ENCODE peak calls at places on chromosomes 6 and 20, in five cellular contexts. One of them, this sample, is unnamed.

GRCh38 chr6:44538131-44538835 is 150.8 kb downstream of the CDC5L start:
- DNase-seq in DMS153: no peak
- DNase-seq in foreskin fibroblast: no peak
- DNase-seq in stimulated activated CD8-positive, alpha-beta memory T cell treated with anti-CD3 and anti-CD28 coated beads, Interleukin-15, amount 100 ng/mL, for 1 hour: no peak
- DNase-seq in right lobe of liver: no peak
- DNase-seq in this sample: no peak

GRCh38 chr6:85460154-85460950 is 10.5 kb downstream of the NT5E start:
- DNase-seq in DMS153: no peak
- DNase-seq in foreskin fibroblast: no peak
- DNase-seq in stimulated activated CD8-positive, alpha-beta memory T cell treated with anti-CD3 and anti-CD28 coated beads, Interleukin-15, amount 100 ng/mL, for 1 hour: no peak
- DNase-seq in right lobe of liver: no peak
- DNase-seq in this sample: no peak

GRCh38 chr6:108738684-108739406 is 109.4 kb upstream of the ARMC2 start:
- DNase-seq in DMS153: no peak
- DNase-seq in foreskin fibroblast: no peak
- DNase-seq in stimulated activated CD8-positive, alpha-beta memory T cell treated with anti-CD3 and anti-CD28 coated beads, Interleukin-15, amount 100 ng/mL, for 1 hour: no peak
- DNase-seq in right lobe of liver: no peak
- DNase-seq in this sample: no peak

GRCh38 chr6:126388235-126388634 is 48.3 kb downstream of the CENPW start:
- DNase-seq in DMS153: no peak
- DNase-seq in foreskin fibroblast: peak
- DNase-seq in stimulated activated CD8-positive, alpha-beta memory T cell treated with anti-CD3 and anti-CD28 coated beads, Interleukin-15, amount 100 ng/mL, for 1 hour: no peak
- DNase-seq in right lobe of liver: no peak
- DNase-seq in this sample: peak

GRCh38 chr20:33589059-33589458 is 73.1 kb upstream of the C20orf144 start:
- DNase-seq in DMS153: no peak
- DNase-seq in foreskin fibroblast: no peak
- DNase-seq in stimulated activated CD8-positive, alpha-beta memory T cell treated with anti-CD3 and anti-CD28 coated beads, Interleukin-15, amount 100 ng/mL, for 1 hour: no peak
- DNase-seq in right lobe of liver: no peak
- DNase-seq in this sample: no peak

GRCh38 chr6:38522322-38522721 is 117.4 kb downstream of the BTBD9 start:
- DNase-seq in DMS153: no peak
- DNase-seq in foreskin fibroblast: peak
- DNase-seq in stimulated activated CD8-positive, alpha-beta memory T cell treated with anti-CD3 and anti-CD28 coated beads, Interleukin-15, amount 100 ng/mL, for 1 hour: no peak
- DNase-seq in right lobe of liver: no peak
- DNase-seq in this sample: peak

GRCh38 chr6:54579011-54579410 is 267.6 kb upstream of the FAM83B start:
- DNase-seq in DMS153: no peak
- DNase-seq in foreskin fibroblast: peak
- DNase-seq in stimulated activated CD8-positive, alpha-beta memory T cell treated with anti-CD3 and anti-CD28 coated beads, Interleukin-15, amount 100 ng/mL, for 1 hour: no peak
- DNase-seq in right lobe of liver: no peak
- DNase-seq in this sample: no peak

GRCh38 chr20:56454754-56455153 is 13.7 kb upstream of the RTF2 start:
- DNase-seq in DMS153: no peak
- DNase-seq in foreskin fibroblast: no peak
- DNase-seq in stimulated activated CD8-positive, alpha-beta memory T cell treated with anti-CD3 and anti-CD28 coated beads, Interleukin-15, amount 100 ng/mL, for 1 hour: no peak
- DNase-seq in right lobe of liver: no peak
- DNase-seq in this sample: no peak

GRCh38 chr6:87155920-87156600 is 695 bp downstream of the ZNF292 start:
- DNase-seq in DMS153: no peak
- DNase-seq in foreskin fibroblast: peak
- DNase-seq in stimulated activated CD8-positive, alpha-beta memory T cell treated with anti-CD3 and anti-CD28 coated beads, Interleukin-15, amount 100 ng/mL, for 1 hour: peak
- DNase-seq in right lobe of liver: peak
- DNase-seq in this sample: no peak

GRCh38 chr20:17810847-17811604 is 111.3 kb downstream of the BANF2 start:
- DNase-seq in DMS153: no peak
- DNase-seq in foreskin fibroblast: peak
- DNase-seq in stimulated activated CD8-positive, alpha-beta memory T cell treated with anti-CD3 and anti-CD28 coated beads, Interleukin-15, amount 100 ng/mL, for 1 hour: no peak
- DNase-seq in right lobe of liver: no peak
- DNase-seq in this sample: no peak

GRCh38 chr20:38962898-38963484 is 847 bp downstream of the DHX35 start:
- DNase-seq in DMS153: no peak
- DNase-seq in foreskin fibroblast: no peak
- DNase-seq in stimulated activated CD8-positive, alpha-beta memory T cell treated with anti-CD3 and anti-CD28 coated beads, Interleukin-15, amount 100 ng/mL, for 1 hour: no peak
- DNase-seq in right lobe of liver: no peak
- DNase-seq in this sample: no peak

GRCh38 chr20:4681441-4681840 is 40.3 kb upstream of the PRND start:
- DNase-seq in DMS153: no peak
- DNase-seq in foreskin fibroblast: no peak
- DNase-seq in stimulated activated CD8-positive, alpha-beta memory T cell treated with anti-CD3 and anti-CD28 coated beads, Interleukin-15, amount 100 ng/mL, for 1 hour: no peak
- DNase-seq in right lobe of liver: no peak
- DNase-seq in this sample: no peak

GRCh38 chr6:5979650-5980427 is 26.9 kb downstream of the NRN1 start:
- DNase-seq in DMS153: no peak
- DNase-seq in foreskin fibroblast: peak
- DNase-seq in stimulated activated CD8-positive, alpha-beta memory T cell treated with anti-CD3 and anti-CD28 coated beads, Interleukin-15, amount 100 ng/mL, for 1 hour: no peak
- DNase-seq in right lobe of liver: no peak
- DNase-seq in this sample: no peak

GRCh38 chr6:163162007-163162873 is 252.3 kb upstream of the QKI start:
- DNase-seq in DMS153: no peak
- DNase-seq in foreskin fibroblast: no peak
- DNase-seq in stimulated activated CD8-positive, alpha-beta memory T cell treated with anti-CD3 and anti-CD28 coated beads, Interleukin-15, amount 100 ng/mL, for 1 hour: no peak
- DNase-seq in right lobe of liver: no peak
- DNase-seq in this sample: no peak

GRCh38 chr6:21987501-21987957 is 309.3 kb downstream of the PRL start:
- DNase-seq in DMS153: no peak
- DNase-seq in foreskin fibroblast: peak
- DNase-seq in stimulated activated CD8-positive, alpha-beta memory T cell treated with anti-CD3 and anti-CD28 coated beads, Interleukin-15, amount 100 ng/mL, for 1 hour: no peak
- DNase-seq in right lobe of liver: peak
- DNase-seq in this sample: peak